ENCODE peak calls at places on chromosomes 13 and 19, in four cellular contexts. One of them, this sample, is unnamed.
A peak's percentile ranks its signal among the peaks of the same experiment; 100 is the strongest.

GRCh38 chr13:80379245-80379644 is 38.3 kb upstream of the SPRY2 start:
- DNase-seq in ascending aorta: no peak
- DNase-seq in left ventricle myocardium inferior: no peak
- DNase-seq in astrocyte: peak; percentile 48
- DNase-seq in this sample: no peak

GRCh38 chr13:101514695-101515275 is 62.3 kb downstream of the ITGBL1 start:
- DNase-seq in ascending aorta: no peak
- DNase-seq in left ventricle myocardium inferior: no peak
- DNase-seq in astrocyte: peak; percentile 35
- DNase-seq in this sample: no peak

GRCh38 chr13:105936816-105937215 is 598.6 kb downstream of the EFNB2 start:
- DNase-seq in ascending aorta: no peak
- DNase-seq in astrocyte: peak; percentile 21
- DNase-seq in left ventricle myocardium inferior: no peak
- DNase-seq in this sample: no peak

GRCh38 chr19:8305798-8306197 is 2.4 kb downstream of the CD320 start:
- DNase-seq in ascending aorta: no peak
- DNase-seq in astrocyte: no peak
- DNase-seq in left ventricle myocardium inferior: no peak
- DNase-seq in this sample: no peak

GRCh38 chr13:106361621-106362020 is 173.8 kb downstream of the EFNB2 start:
- DNase-seq in left ventricle myocardium inferior: no peak
- DNase-seq in ascending aorta: no peak
- DNase-seq in astrocyte: no peak
- DNase-seq in this sample: no peak

GRCh38 chr13:62130016-62130970 is 714.6 kb upstream of the PCDH20 start:
- DNase-seq in left ventricle myocardium inferior: no peak
- DNase-seq in astrocyte: no peak
- DNase-seq in ascending aorta: no peak
- DNase-seq in this sample: no peak

GRCh38 chr13:97113231-97114001 is 108.7 kb upstream of the MBNL2 start:
- DNase-seq in left ventricle myocardium inferior: no peak
- DNase-seq in ascending aorta: no peak
- DNase-seq in astrocyte: no peak
- DNase-seq in this sample: no peak

GRCh38 chr19:7911509-7912143 is 3.0 kb upstream of the TGFBR3L start:
- DNase-seq in left ventricle myocardium inferior: no peak
- DNase-seq in ascending aorta: no peak
- DNase-seq in astrocyte: no peak
- DNase-seq in this sample: no peak

GRCh38 chr13:46721054-46721453 is 75.9 kb downstream of the ESD start:
- DNase-seq in left ventricle myocardium inferior: peak; percentile 19
- DNase-seq in ascending aorta: no peak
- DNase-seq in astrocyte: no peak
- DNase-seq in this sample: no peak

GRCh38 chr19:17755977-17756670 is 4.8 kb downstream of the FCHO1 start:
- DNase-seq in astrocyte: peak; percentile 56
- DNase-seq in left ventricle myocardium inferior: no peak
- DNase-seq in ascending aorta: no peak
- DNase-seq in this sample: no peak

GRCh38 chr13:79295906-79296564 is 110.0 kb downstream of the RBM26 start:
- DNase-seq in left ventricle myocardium inferior: no peak
- DNase-seq in astrocyte: no peak
- DNase-seq in ascending aorta: no peak
- DNase-seq in this sample: no peak

GRCh38 chr13:102769679-102770078 is 3.9 kb downstream of the TEX30 start:
- DNase-seq in astrocyte: no peak
- DNase-seq in left ventricle myocardium inferior: no peak
- DNase-seq in ascending aorta: no peak
- DNase-seq in this sample: no peak

GRCh38 chr19:17725422-17726078 is 6.3 kb downstream of the MAP1S start:
- DNase-seq in astrocyte: no peak
- DNase-seq in left ventricle myocardium inferior: no peak
- DNase-seq in ascending aorta: no peak
- DNase-seq in this sample: no peak

GRCh38 chr13:110348751-110349150 is 41.7 kb downstream of the COL4A2 start:
- DNase-seq in astrocyte: no peak
- DNase-seq in left ventricle myocardium inferior: no peak
- DNase-seq in ascending aorta: no peak
- DNase-seq in this sample: no peak

GRCh38 chr19:56764296-56764695 is 76.2 kb downstream of the PEG3 start:
- DNase-seq in left ventricle myocardium inferior: no peak
- DNase-seq in astrocyte: no peak
- DNase-seq in ascending aorta: no peak
- DNase-seq in this sample: no peak

GRCh38 chr19:3135961-3136683 is at the start of gene GNA15:
- DNase-seq in astrocyte: no peak
- DNase-seq in left ventricle myocardium inferior: no peak
- DNase-seq in ascending aorta: no peak
- DNase-seq in this sample: no peak

GRCh38 chr13:110415669-110416068 is 108.6 kb downstream of the COL4A2 start:
- DNase-seq in astrocyte: no peak
- DNase-seq in left ventricle myocardium inferior: no peak
- DNase-seq in ascending aorta: no peak
- DNase-seq in this sample: no peak

GRCh38 chr19:41701401-41702075 is 6.9 kb upstream of the CEACAM5 start:
- DNase-seq in left ventricle myocardium inferior: no peak
- DNase-seq in ascending aorta: no peak
- DNase-seq in astrocyte: no peak
- DNase-seq in this sample: no peak

GRCh38 chr13:110610955-110611595 is 4.3 kb upstream of the NAXD start:
- DNase-seq in ascending aorta: no peak
- DNase-seq in left ventricle myocardium inferior: no peak
- DNase-seq in astrocyte: peak; percentile 31
- DNase-seq in this sample: no peak

GRCh38 chr19:33064778-33065550 is at the start of gene RHPN2:
- DNase-seq in astrocyte: no peak
- DNase-seq in ascending aorta: no peak
- DNase-seq in left ventricle myocardium inferior: peak; percentile 69
- DNase-seq in this sample: no peak

GRCh38 chr19:8210660-8211101 is 1.5 kb downstream of the CERS4 start:
- DNase-seq in left ventricle myocardium inferior: no peak
- DNase-seq in astrocyte: no peak
- DNase-seq in ascending aorta: no peak
- DNase-seq in this sample: no peak

DNA sequence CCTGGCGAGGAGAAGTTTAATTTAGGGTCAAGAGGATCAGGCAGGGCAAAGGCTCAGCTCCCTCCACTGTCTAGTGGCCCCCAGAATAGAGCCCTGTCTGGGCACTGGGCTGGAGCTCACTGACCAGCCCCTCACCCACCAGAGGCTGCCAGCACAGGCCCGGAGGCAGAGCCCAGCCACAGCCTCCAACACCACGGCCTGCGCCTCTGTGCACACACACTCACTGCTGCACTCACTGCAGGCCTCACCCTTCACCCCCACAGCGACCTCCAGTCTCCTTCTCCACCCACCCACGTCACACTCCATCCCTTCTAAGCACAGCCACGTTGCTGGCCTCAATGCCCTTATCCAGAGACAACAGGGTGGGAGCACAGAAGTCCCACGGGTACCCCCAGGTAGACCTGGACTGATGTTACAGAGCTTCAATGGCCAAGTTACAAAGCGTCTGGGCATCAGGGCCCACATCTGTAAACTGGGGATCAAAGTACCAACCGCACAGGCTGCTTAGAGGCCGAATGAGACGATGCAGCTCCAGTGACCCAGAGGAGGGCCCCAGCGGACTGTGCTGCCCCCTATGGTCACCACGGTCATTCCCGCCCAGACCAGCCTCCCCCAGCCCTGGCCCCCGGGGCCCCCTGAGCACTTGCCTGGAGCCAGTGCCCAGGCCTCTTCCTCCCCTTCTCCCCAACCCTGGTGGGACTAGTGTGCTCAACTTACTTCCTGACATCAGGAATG is 4.5 kb upstream of the PRKD2 start:
- DNase-seq in astrocyte: no peak
- DNase-seq in left ventricle myocardium inferior: no peak
- DNase-seq in ascending aorta: no peak
- DNase-seq in this sample: no peak
- TF ChIP-seq CTCF in astrocyte: no peak
- TF ChIP-seq CTCF in left ventricle myocardium inferior: no peak
- TF ChIP-seq CTCF in ascending aorta: no peak
- TF ChIP-seq CTCF in this sample: no peak

GRCh38 chr19:13887039-13887438 is 10.1 kb downstream of the NANOS3 start:
- DNase-seq in ascending aorta: no peak
- DNase-seq in astrocyte: no peak
- DNase-seq in left ventricle myocardium inferior: no peak
- DNase-seq in this sample: no peak

GRCh38 chr19:13882841-13883240 is 5.9 kb downstream of the NANOS3 start:
- DNase-seq in ascending aorta: no peak
- DNase-seq in left ventricle myocardium inferior: no peak
- DNase-seq in astrocyte: no peak
- DNase-seq in this sample: no peak

GRCh38 chr19:13885826-13886365 is 9.0 kb downstream of the NANOS3 start:
- DNase-seq in ascending aorta: no peak
- DNase-seq in left ventricle myocardium inferior: no peak
- DNase-seq in astrocyte: no peak
- DNase-seq in this sample: no peak

GRCh38 chr19:13883665-13884064 is 6.7 kb downstream of the NANOS3 start:
- DNase-seq in ascending aorta: no peak
- DNase-seq in left ventricle myocardium inferior: no peak
- DNase-seq in astrocyte: no peak
- DNase-seq in this sample: no peak

GRCh38 chr19:13884726-13885591 is 8.0 kb downstream of the NANOS3 start:
- DNase-seq in astrocyte: no peak
- DNase-seq in ascending aorta: no peak
- DNase-seq in left ventricle myocardium inferior: no peak
- DNase-seq in this sample: no peak
- H3K4me1 ChIP-seq in astrocyte: peaks cover 24% of the 10 kb centered on the region
- H3K4me1 ChIP-seq in ascending aorta: no peaks in the 10 kb centered on the region
- H3K4me1 ChIP-seq in left ventricle myocardium inferior: peaks cover 30% of the 10 kb centered on the region
- H3K4me1 ChIP-seq in this sample: peaks cover 10% of the 10 kb centered on the region

GRCh38 chr19:4375620-4376228 is 24.6 kb downstream of the SH3GL1 start:
- DNase-seq in astrocyte: peak; percentile 69
- DNase-seq in left ventricle myocardium inferior: no peak
- DNase-seq in ascending aorta: no peak
- DNase-seq in this sample: no peak

GRCh38 chr19:4372630-4373367 is 27.5 kb downstream of the SH3GL1 start:
- DNase-seq in ascending aorta: no peak
- DNase-seq in left ventricle myocardium inferior: no peak
- DNase-seq in astrocyte: no peak
- DNase-seq in this sample: no peak

GRCh38 chr19:4373601-4374441 is 26.5 kb downstream of the SH3GL1 start:
- DNase-seq in astrocyte: no peak
- DNase-seq in left ventricle myocardium inferior: peak; percentile 55
- DNase-seq in ascending aorta: no peak
- DNase-seq in this sample: no peak

GRCh38 chr19:4375164-4375619 is 25.2 kb downstream of the SH3GL1 start:
- DNase-seq in astrocyte: no peak
- DNase-seq in ascending aorta: no peak
- DNase-seq in left ventricle myocardium inferior: no peak
- DNase-seq in this sample: no peak

DNA sequence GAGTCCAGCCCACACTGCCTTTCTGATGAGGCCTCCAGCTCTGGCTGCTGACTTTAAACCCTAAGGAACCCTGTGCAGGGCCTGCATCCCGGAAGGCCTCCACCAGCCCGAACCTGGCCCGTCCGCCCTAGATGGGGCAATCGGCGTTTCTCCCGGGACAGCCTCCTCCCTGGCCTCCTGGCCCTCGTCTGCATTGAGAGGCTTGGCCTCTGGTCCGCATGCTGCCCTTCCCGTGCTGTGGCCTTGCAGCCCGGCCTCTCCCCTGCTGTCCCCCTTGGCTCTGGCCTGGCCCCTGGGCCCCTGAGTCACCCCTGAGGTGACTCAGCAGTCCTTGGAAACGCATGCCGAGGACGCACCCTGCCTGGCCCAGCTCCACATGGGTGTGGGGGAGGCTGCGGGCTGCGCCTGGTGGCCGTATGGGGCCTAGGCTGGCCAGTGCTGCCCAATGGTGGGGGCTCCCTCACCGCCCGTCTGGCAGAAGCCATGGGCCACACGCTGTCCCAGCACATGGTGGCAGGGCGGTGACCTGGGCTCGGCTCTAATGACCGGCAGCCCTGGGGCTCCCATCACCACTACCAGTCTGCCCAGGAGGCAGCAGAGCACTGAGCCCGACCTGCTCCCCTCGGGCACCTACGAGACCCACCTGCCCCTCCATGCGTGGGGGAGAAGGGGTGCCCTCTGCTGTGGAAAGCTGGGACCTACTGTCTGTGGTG is 25.7 kb downstream of the SH3GL1 start:
- DNase-seq in astrocyte: peak; percentile 77
- DNase-seq in ascending aorta: peak; percentile 37
- DNase-seq in left ventricle myocardium inferior: peak; percentile 78
- DNase-seq in this sample: peak; percentile 74
- TF ChIP-seq CTCF in astrocyte: no peak
- TF ChIP-seq CTCF in ascending aorta: no peak
- TF ChIP-seq CTCF in left ventricle myocardium inferior: peak; percentile 28
- TF ChIP-seq CTCF in this sample: peak; percentile 34

DNA sequence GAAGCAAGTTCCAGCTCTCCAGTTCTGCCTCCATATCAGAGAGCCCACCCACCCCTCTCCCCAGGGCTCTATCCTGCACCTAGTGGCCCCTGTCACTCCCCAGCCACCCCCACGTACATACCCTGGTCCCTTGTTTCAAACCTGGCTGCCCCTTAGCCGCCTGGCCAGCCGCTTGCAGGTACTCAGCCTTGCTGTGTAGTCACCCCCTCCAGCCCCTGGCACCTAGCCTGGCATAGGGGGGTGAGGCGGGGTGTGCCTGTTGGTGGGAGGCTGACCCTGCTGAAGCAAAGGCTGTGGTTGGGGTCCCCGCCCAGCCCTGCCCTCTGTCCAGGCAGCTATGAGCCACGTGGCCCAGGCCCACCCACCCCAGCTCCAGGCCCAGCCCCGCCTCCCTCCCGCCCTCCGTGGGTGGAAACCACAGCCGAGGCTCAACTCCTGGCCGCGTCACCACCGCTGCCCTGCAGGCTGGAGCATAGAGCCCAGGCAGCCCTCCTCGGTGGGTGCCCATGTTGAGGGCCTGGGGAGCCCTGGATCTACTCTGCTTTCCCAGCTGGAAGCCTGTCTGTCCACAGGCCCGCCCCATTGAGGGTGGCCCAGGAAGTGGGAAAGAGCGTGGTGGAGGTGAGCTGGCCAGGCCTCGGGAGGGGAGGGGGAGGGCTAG is 30.8 kb downstream of the PAK4 start:
- DNase-seq in astrocyte: peak; percentile 20
- DNase-seq in ascending aorta: no peak
- DNase-seq in left ventricle myocardium inferior: no peak
- DNase-seq in this sample: no peak
- H3K4me1 ChIP-seq in astrocyte: peaks cover 17% of the 10 kb centered on the region
- H3K4me1 ChIP-seq in ascending aorta: peaks cover 6% of the 10 kb centered on the region
- H3K4me1 ChIP-seq in left ventricle myocardium inferior: peaks cover 42% of the 10 kb centered on the region
- H3K4me1 ChIP-seq in this sample: peaks cover 46% of the 10 kb centered on the region

DNA sequence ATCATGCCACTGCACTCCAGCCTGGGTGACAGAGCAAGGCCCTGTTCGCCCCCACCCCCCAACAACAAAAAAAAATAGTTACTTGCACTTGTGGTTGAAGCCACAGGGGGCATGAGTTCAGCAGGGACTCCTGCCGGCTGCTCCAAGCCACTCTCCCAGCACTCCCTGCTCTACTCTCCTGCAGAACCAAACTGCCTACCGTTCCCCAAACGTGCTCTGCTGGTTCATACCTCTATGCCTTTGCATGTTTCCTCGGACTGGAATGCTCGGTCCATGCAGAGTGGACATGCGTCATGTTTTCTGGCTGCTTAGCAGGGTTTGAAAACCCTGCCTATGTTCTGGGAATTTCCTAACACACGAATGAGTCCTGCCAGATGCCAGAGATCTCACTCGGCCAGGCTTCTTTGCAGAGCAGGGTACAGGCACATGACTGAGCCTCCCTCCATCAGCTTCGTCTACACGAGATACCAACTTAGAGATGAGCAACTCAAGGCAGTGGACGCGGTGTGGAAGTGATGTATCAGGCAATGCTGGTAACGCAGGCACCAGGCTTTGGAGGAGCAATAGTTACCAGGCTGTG is 8.5 kb upstream of the SLC25A15 start:
- DNase-seq in astrocyte: no peak
- DNase-seq in ascending aorta: no peak
- DNase-seq in left ventricle myocardium inferior: no peak
- DNase-seq in this sample: no peak
- TF ChIP-seq CTCF in astrocyte: no peak
- TF ChIP-seq CTCF in ascending aorta: no peak
- TF ChIP-seq CTCF in left ventricle myocardium inferior: no peak
- TF ChIP-seq CTCF in this sample: no peak